ENCODE peak calls at places on chromosomes 6 and 20, in ten cellular contexts. A is ovary, P is foreskin fibroblast, F is fibroblast of lung, K is hepatocyte, C is choroid plexus epithelial cell, G is fibroblast of mammary gland, W is gastrocnemius medialis, H is HCT116, I is SK-N-SH. M is an unnamed sample.

GRCh38 chr6:48535569-48535968 is 424.6 kb upstream of the PTCHD4 start:
- DNase-seq in I (no peak), K (no peak), W (no peak), A (no peak), P (peak; percentile 10), H (no peak), F (peak; percentile 86), C (peak; percentile 81), G (peak; percentile 90), M (no peak)

GRCh38 chr20:49091762-49092161 is 45.6 kb downstream of the CSE1L start:
- DNase-seq in A (no peak), C (no peak), I (no peak), K (no peak), G (no peak), H (no peak), P (no peak), W (no peak), F (no peak), M (no peak)

GRCh38 chr20:35173576-35174192 is 1.8 kb downstream of the PROCR start:
- DNase-seq in W (no peak), A (no peak), P (no peak), I (no peak), C (no peak), K (no peak), H (no peak), F (no peak), G (peak; percentile 48), M (no peak)

GRCh38 chr6:81023007-81023582 is 729.4 kb downstream of the TENT5A start:
- DNase-seq in H (peak; percentile 34), G (peak; percentile 48), P (no peak), K (no peak), W (no peak), C (peak; percentile 7), F (peak; percentile 4), A (no peak), I (no peak), M (no peak)

GRCh38 chr6:114272582-114272981 is 70.2 kb downstream of the HS3ST5 start:
- DNase-seq in K (peak; percentile 6), F (no peak), C (no peak), G (no peak), W (no peak), A (no peak), P (no peak), I (no peak), H (no peak), M (no peak)

GRCh38 chr20:46945465-46945864 is 50.8 kb downstream of the EYA2 start:
- DNase-seq in F (no peak), P (no peak), I (no peak), G (peak; percentile 34), A (no peak), W (no peak), K (no peak), H (no peak), C (peak; percentile 56), M (no peak)

GRCh38 chr20:45826381-45827019 is 612 bp downstream of the TNNC2 start:
- DNase-seq in F (peak; percentile 58), W (peak; percentile 87), G (peak; percentile 55), H (no peak), P (peak; percentile 52), C (peak; percentile 71), A (peak; percentile 66), I (no peak), K (no peak), M (no peak)

GRCh38 chr6:31126416-31127175 is 6.3 kb upstream of the CDSN start:
- DNase-seq in I (no peak), P (no peak), K (peak; percentile 42), F (no peak), W (no peak), H (no peak), C (no peak), G (no peak), A (no peak), M (no peak)

GRCh38 chr6:23414204-23414501 is 711.9 kb upstream of the NRSN1 start:
- DNase-seq in A (no peak), F (peak; percentile 70), P (no peak), I (peak; percentile 26), W (no peak), G (peak; percentile 60), K (peak; percentile 53), C (peak; percentile 85), H (no peak), M (peak; percentile 79)

GRCh38 chr6:28172006-28172405 is 30.3 kb downstream of the ZKSCAN8 start:
- DNase-seq in C (no peak), W (no peak), A (no peak), P (no peak), I (no peak), F (no peak), K (no peak), H (no peak), G (no peak), M (no peak)

GRCh38 chr20:50608750-50609104 is 82.6 kb downstream of the RIPOR3 start:
- DNase-seq in P (no peak), F (no peak), A (no peak), G (no peak), W (no peak), H (no peak), I (no peak), C (no peak), K (no peak), M (no peak)

GRCh38 chr20:50607850-50608749 is 83.2 kb downstream of the RIPOR3 start:
- DNase-seq in C (no peak), G (no peak), W (no peak), F (no peak), K (no peak), A (no peak), P (no peak), H (no peak), I (no peak), M (no peak)

GRCh38 chr20:50611128-50611810 is 80.1 kb downstream of the RIPOR3 start:
- DNase-seq in I (no peak), H (no peak), C (no peak), F (no peak), W (no peak), K (no peak), G (no peak), A (no peak), P (peak; percentile 65), M (no peak)

GRCh38 chr20:50609438-50609989 is 81.8 kb downstream of the RIPOR3 start:
- DNase-seq in I (no peak), H (no peak), C (no peak), K (no peak), G (no peak), P (no peak), F (no peak), W (no peak), A (no peak), M (no peak)

GRCh38 chr20:50610212-50610718 is 81.1 kb downstream of the RIPOR3 start:
- DNase-seq in K (no peak), I (no peak), A (no peak), G (no peak), P (no peak), W (no peak), F (no peak), C (no peak), H (no peak), M (no peak)
- TF ChIP-seq CTCF in K (no peak), I (peak; percentile 15), A (no peak), G (peak; percentile 7), P (no peak), W (no peak), F (no peak), C (peak; percentile 15), H (peak; percentile 27), M (peak; percentile 2)

DNA sequence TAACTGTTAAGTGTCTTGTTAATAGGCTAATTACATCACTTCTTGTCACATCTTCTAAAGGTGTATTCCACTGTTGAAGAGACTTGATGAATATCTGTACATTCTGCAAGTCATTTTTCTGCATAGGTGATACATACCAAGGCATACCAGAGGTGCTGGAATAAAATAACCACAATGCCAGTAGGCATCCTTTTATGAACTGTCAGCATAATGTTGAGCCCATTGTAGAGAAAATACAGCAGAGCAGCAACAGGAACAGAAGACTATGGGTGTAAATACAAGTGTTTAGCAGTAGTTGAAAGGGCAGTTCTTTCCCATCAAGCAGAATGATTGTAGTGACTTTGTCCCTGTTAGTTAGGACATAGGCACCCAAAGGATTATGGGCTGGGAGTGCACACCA is 44.4 kb upstream of the ZNF337 start:
- DNase-seq in I (no peak), F (no peak), A (no peak), P (no peak), W (no peak), C (no peak), K (no peak), H (no peak), G (no peak), M (no peak)
- H3K4me3 ChIP-seq in I (no peak overlapping the region), F (no peak overlapping the region), A (no peak overlapping the region), P (no peak overlapping the region), W (no peak overlapping the region), C (no peak overlapping the region), K (no peak overlapping the region), H (no peak overlapping the region), G (no peak overlapping the region), M (no peak overlapping the region)

GRCh38 chr6:129113637-129114036 is 230.7 kb downstream of the LAMA2 start:
- DNase-seq in P (no peak), C (no peak), F (no peak), W (no peak), H (no peak), A (no peak), I (no peak), G (no peak), K (no peak), M (no peak)

GRCh38 chr6:129114992-129115391 is 232.1 kb downstream of the LAMA2 start:
- DNase-seq in A (no peak), K (no peak), G (no peak), F (no peak), I (no peak), W (no peak), H (no peak), P (no peak), C (peak; percentile 54), M (no peak)

GRCh38 chr6:129112591-129112990 is 229.7 kb downstream of the LAMA2 start:
- DNase-seq in I (no peak), K (no peak), G (no peak), H (no peak), W (no peak), C (no peak), A (no peak), P (no peak), F (no peak), M (no peak)

GRCh38 chr6:129117355-129117754 is 234.4 kb downstream of the LAMA2 start:
- DNase-seq in I (no peak), H (no peak), W (peak; percentile 18), P (no peak), K (no peak), G (no peak), F (no peak), A (no peak), C (peak; percentile 31), M (no peak)

GRCh38 chr6:129115491-129115890 is 232.6 kb downstream of the LAMA2 start:
- DNase-seq in H (no peak), W (no peak), A (no peak), F (no peak), I (no peak), P (no peak), G (no peak), C (no peak), K (no peak), M (no peak)
- TF ChIP-seq CTCF in H (no peak), W (no peak), A (no peak), F (no peak), I (no peak), P (no peak), G (no peak), C (no peak), K (no peak), M (no peak)

DNA sequence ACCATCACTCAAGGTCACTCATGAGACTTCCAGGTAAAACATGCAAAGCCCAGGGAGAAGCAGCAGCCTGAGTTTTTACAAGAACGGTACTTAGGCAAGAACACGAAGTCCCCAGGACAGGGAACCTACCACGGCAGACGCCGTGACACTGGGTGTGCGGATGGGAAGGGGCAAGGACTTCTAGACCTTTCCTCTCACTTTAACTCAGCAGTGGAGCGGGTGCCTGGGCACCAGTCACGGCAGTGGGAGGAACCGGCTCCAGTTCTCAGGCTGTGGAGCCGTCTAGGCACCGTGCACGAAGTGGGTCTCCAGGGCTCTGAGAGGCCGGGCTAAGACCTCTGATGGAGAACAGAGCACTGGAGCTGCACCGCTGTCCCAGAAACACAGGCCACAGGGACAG is 2.5 kb downstream of the ZBTB46 start:
- DNase-seq in C (no peak), I (no peak), P (no peak), A (no peak), G (no peak), W (no peak), H (no peak), F (no peak), K (no peak), M (no peak)
- H3K4me3 ChIP-seq in C (peak overlapping the region; percentile 63), I (no peak overlapping the region), P (no peak overlapping the region), A (no peak overlapping the region), G (no peak overlapping the region), W (peak overlapping the region; percentile 59), H (no peak overlapping the region), F (no peak overlapping the region), K (no peak overlapping the region), M (no peak overlapping the region)